ENCODE peak calls at places on chromosome 17, in five cellular contexts. Z is NCI-H1048; L is NCI-H1436; T is activated T-helper 9 cell treated with anti-CD3 and anti-CD28 coated beads, Interleukin-2, amount 50 U/mL, for 16 hours; H is naive B cell. M is an unnamed sample.

GRCh38 chr17:71434716-71435115 is 686.1 kb upstream of the SOX9 start:
- DNase-seq in Z (no peak), L (no peak), T (no peak), H (no peak), M (no peak)

GRCh38 chr17:66930933-66931332 is 33.6 kb upstream of the CACNG4 start:
- DNase-seq in Z (no peak), L (no peak), T (no peak), H (no peak), M (no peak)

GRCh38 chr17:7740481-7741001 is 23.0 kb downstream of the DNAH2 start:
- DNase-seq in Z (no peak), L (no peak), T (no peak), H (no peak), M (no peak)

GRCh38 chr17:50908860-50909764 is 43.0 kb upstream of the TOB1 start:
- DNase-seq in Z (no peak), L (no peak), T (no peak), H (no peak), M (no peak)

GRCh38 chr17:76458580-76459490 is 5.9 kb upstream of the UBE2O start:
- DNase-seq in Z (no peak), L (no peak), T (no peak), H (peak), M (no peak)

GRCh38 chr17:29359777-29360176 is 30.4 kb upstream of the TAOK1 start:
- DNase-seq in Z (no peak), L (no peak), T (no peak), H (no peak), M (no peak)

GRCh38 chr17:8832711-8833352 is 33.7 kb upstream of the MFSD6L start:
- DNase-seq in Z (no peak), L (no peak), T (peak), H (peak), M (no peak)

GRCh38 chr17:52306314-52306713 is 147.8 kb upstream of the CA10 start:
- DNase-seq in Z (no peak), L (no peak), T (no peak), H (no peak), M (no peak)

GRCh38 chr17:19313066-19313745 is 49.3 kb downstream of the B9D1 start:
- DNase-seq in Z (no peak), L (no peak), T (no peak), H (no peak), M (no peak)

GRCh38 chr17:38449364-38449763 is 21.1 kb downstream of the ARHGAP23 start:
- DNase-seq in Z (no peak), L (no peak), T (no peak), H (no peak), M (no peak)

GRCh38 chr17:39939031-39939430 is 11.5 kb downstream of the LRRC3C start:
- DNase-seq in Z (no peak), L (no peak), T (no peak), H (no peak), M (no peak)

GRCh38 chr17:42809250-42809649 is 10.6 kb downstream of the CNTD1 start:
- DNase-seq in Z (no peak), L (no peak), T (no peak), H (no peak), M (no peak)

GRCh38 chr17:51356084-51356410 is 95.7 kb downstream of the UTP18 start:
- DNase-seq in Z (no peak), L (no peak), T (no peak), H (no peak), M (no peak)

GRCh38 chr17:39747745-39748144 is 10.0 kb downstream of the GRB7 start:
- DNase-seq in Z (no peak), L (no peak), T (no peak), H (no peak), M (no peak)

GRCh38 chr17:32881054-32881453 is 4.1 kb upstream of the MYO1D start:
- DNase-seq in Z (no peak), L (peak), T (no peak), H (no peak), M (no peak)

GRCh38 chr17:79835953-79836951 is 3.0 kb downstream of the CBX4 start:
- DNase-seq in Z (peak), L (peak), T (no peak), H (no peak), M (peak)

GRCh38 chr17:34841467-34841866 is 119.8 kb downstream of the CCT6B start:
- DNase-seq in Z (no peak), L (no peak), T (no peak), H (no peak), M (no peak)

GRCh38 chr17:40820228-40820838 is 2.1 kb downstream of the KRT10 start:
- DNase-seq in Z (no peak), L (no peak), T (no peak), H (no peak), M (no peak)

GRCh38 chr17:27466748-27467375 is 10.6 kb downstream of the KSR1 start:
- DNase-seq in Z (no peak), L (no peak), T (peak), H (no peak), M (peak)

GRCh38 chr17:19384723-19385391 is 2.1 kb downstream of the MFAP4 start:
- DNase-seq in Z (no peak), L (peak), T (no peak), H (no peak), M (peak)

GRCh38 chr17:44417553-44417952 is 28.1 kb upstream of the ITGA2B start:
- DNase-seq in Z (no peak), L (no peak), T (no peak), H (no peak), M (no peak)

GRCh38 chr17:79980246-79981043 is 55.2 kb downstream of the TBC1D16 start:
- DNase-seq in Z (no peak), L (no peak), T (no peak), H (no peak), M (no peak)

GRCh38 chr17:61157246-61157887 is 242.3 kb upstream of the TBX2 start:
- DNase-seq in Z (peak), L (peak), T (no peak), H (no peak), M (no peak)

GRCh38 chr17:45651145-45651713 is 132.9 kb upstream of the CRHR1 start:
- DNase-seq in Z (no peak), L (no peak), T (no peak), H (no peak), M (no peak)

M was measured in GF-D8.